ENCODE peak calls at places on chromosomes 13 and 19, in ten cellular contexts. One of them, this sample, is unnamed.
A peak's percentile ranks its signal among the peaks of the same experiment; 100 is the strongest.

GRCh38 chr13:24212254-24212653 is 51.7 kb downstream of the SPATA13 start:
- DNase-seq in pancreas: no peak
- DNase-seq in iPS DF 6.9: no peak
- DNase-seq in PC-3: no peak
- DNase-seq in naive thymus-derived CD4-positive, alpha-beta T cell: no peak
- DNase-seq in cardiac muscle cell: no peak
- DNase-seq in BE2C: no peak
- DNase-seq in neural progenitor cell: no peak
- DNase-seq in stomach: no peak
- DNase-seq in fibroblast of lung: no peak
- DNase-seq in this sample: no peak

GRCh38 chr19:48292798-48293197 is 22.9 kb downstream of the ZNF114 start:
- DNase-seq in iPS DF 6.9: no peak
- DNase-seq in BE2C: no peak
- DNase-seq in neural progenitor cell: no peak
- DNase-seq in stomach: no peak
- DNase-seq in cardiac muscle cell: peak; percentile 83
- DNase-seq in PC-3: peak; percentile 89
- DNase-seq in naive thymus-derived CD4-positive, alpha-beta T cell: no peak
- DNase-seq in fibroblast of lung: peak; percentile 91
- DNase-seq in pancreas: no peak
- DNase-seq in this sample: no peak

GRCh38 chr13:52746141-52746540 is 6.5 kb upstream of the CNMD start:
- DNase-seq in fibroblast of lung: no peak
- DNase-seq in PC-3: no peak
- DNase-seq in cardiac muscle cell: no peak
- DNase-seq in neural progenitor cell: no peak
- DNase-seq in stomach: no peak
- DNase-seq in BE2C: no peak
- DNase-seq in naive thymus-derived CD4-positive, alpha-beta T cell: no peak
- DNase-seq in pancreas: no peak
- DNase-seq in iPS DF 6.9: no peak
- DNase-seq in this sample: no peak

GRCh38 chr19:35383536-35383935 is 12.7 kb downstream of the GPR42 start:
- DNase-seq in PC-3: no peak
- DNase-seq in iPS DF 6.9: no peak
- DNase-seq in neural progenitor cell: no peak
- DNase-seq in naive thymus-derived CD4-positive, alpha-beta T cell: no peak
- DNase-seq in fibroblast of lung: no peak
- DNase-seq in pancreas: no peak
- DNase-seq in BE2C: no peak
- DNase-seq in stomach: no peak
- DNase-seq in cardiac muscle cell: no peak
- DNase-seq in this sample: no peak

GRCh38 chr19:13036366-13036976 is 41.2 kb downstream of the NFIX start:
- DNase-seq in iPS DF 6.9: no peak
- DNase-seq in cardiac muscle cell: peak; percentile 73
- DNase-seq in naive thymus-derived CD4-positive, alpha-beta T cell: no peak
- DNase-seq in stomach: peak; percentile 66
- DNase-seq in neural progenitor cell: no peak
- DNase-seq in fibroblast of lung: peak; percentile 85
- DNase-seq in BE2C: peak; percentile 80
- DNase-seq in pancreas: no peak
- DNase-seq in PC-3: peak; percentile 93
- DNase-seq in this sample: peak; percentile 44

GRCh38 chr19:48915757-48916156 is 15.6 kb downstream of the NUCB1 start:
- DNase-seq in naive thymus-derived CD4-positive, alpha-beta T cell: no peak
- DNase-seq in BE2C: no peak
- DNase-seq in pancreas: no peak
- DNase-seq in neural progenitor cell: no peak
- DNase-seq in iPS DF 6.9: no peak
- DNase-seq in cardiac muscle cell: no peak
- DNase-seq in stomach: no peak
- DNase-seq in fibroblast of lung: no peak
- DNase-seq in PC-3: no peak
- DNase-seq in this sample: no peak

GRCh38 chr19:35560677-35561076 is 2.8 kb downstream of the ATP4A start:
- DNase-seq in fibroblast of lung: no peak
- DNase-seq in pancreas: peak; percentile 51
- DNase-seq in stomach: no peak
- DNase-seq in neural progenitor cell: no peak
- DNase-seq in naive thymus-derived CD4-positive, alpha-beta T cell: no peak
- DNase-seq in iPS DF 6.9: no peak
- DNase-seq in PC-3: no peak
- DNase-seq in cardiac muscle cell: no peak
- DNase-seq in BE2C: no peak
- DNase-seq in this sample: no peak

GRCh38 chr19:51122112-51122981 is 2.4 kb upstream of the SIGLEC9 start:
- DNase-seq in naive thymus-derived CD4-positive, alpha-beta T cell: no peak
- DNase-seq in cardiac muscle cell: peak; percentile 37
- DNase-seq in neural progenitor cell: no peak
- DNase-seq in stomach: no peak
- DNase-seq in iPS DF 6.9: no peak
- DNase-seq in pancreas: no peak
- DNase-seq in fibroblast of lung: no peak
- DNase-seq in BE2C: no peak
- DNase-seq in PC-3: no peak
- DNase-seq in this sample: no peak

GRCh38 chr13:73924607-73925006 is 209.6 kb downstream of the KLF12 start:
- DNase-seq in iPS DF 6.9: no peak
- DNase-seq in naive thymus-derived CD4-positive, alpha-beta T cell: no peak
- DNase-seq in pancreas: no peak
- DNase-seq in stomach: no peak
- DNase-seq in neural progenitor cell: no peak
- DNase-seq in PC-3: no peak
- DNase-seq in fibroblast of lung: no peak
- DNase-seq in BE2C: no peak
- DNase-seq in cardiac muscle cell: no peak
- DNase-seq in this sample: no peak

GRCh38 chr13:27182844-27183497 is 11.4 kb upstream of the USP12 start:
- DNase-seq in pancreas: peak; percentile 35
- DNase-seq in naive thymus-derived CD4-positive, alpha-beta T cell: no peak
- DNase-seq in neural progenitor cell: no peak
- DNase-seq in PC-3: peak; percentile 94
- DNase-seq in cardiac muscle cell: peak; percentile 79
- DNase-seq in BE2C: peak; percentile 46
- DNase-seq in fibroblast of lung: peak; percentile 94
- DNase-seq in stomach: peak; percentile 43
- DNase-seq in iPS DF 6.9: no peak
- DNase-seq in this sample: no peak

GRCh38 chr19:1383014-1383310 is 745 bp upstream of the NDUFS7 start:
- DNase-seq in neural progenitor cell: no peak
- DNase-seq in BE2C: no peak
- DNase-seq in naive thymus-derived CD4-positive, alpha-beta T cell: no peak
- DNase-seq in fibroblast of lung: peak; percentile 84
- DNase-seq in PC-3: no peak
- DNase-seq in pancreas: no peak
- DNase-seq in cardiac muscle cell: no peak
- DNase-seq in iPS DF 6.9: peak; percentile 55
- DNase-seq in stomach: no peak
- DNase-seq in this sample: no peak

GRCh38 chr13:67620665-67621064 is 390.5 kb upstream of the PCDH9 start:
- DNase-seq in stomach: no peak
- DNase-seq in BE2C: no peak
- DNase-seq in neural progenitor cell: no peak
- DNase-seq in pancreas: no peak
- DNase-seq in fibroblast of lung: peak; percentile 82
- DNase-seq in iPS DF 6.9: no peak
- DNase-seq in PC-3: no peak
- DNase-seq in naive thymus-derived CD4-positive, alpha-beta T cell: no peak
- DNase-seq in cardiac muscle cell: no peak
- DNase-seq in this sample: no peak

DNA sequence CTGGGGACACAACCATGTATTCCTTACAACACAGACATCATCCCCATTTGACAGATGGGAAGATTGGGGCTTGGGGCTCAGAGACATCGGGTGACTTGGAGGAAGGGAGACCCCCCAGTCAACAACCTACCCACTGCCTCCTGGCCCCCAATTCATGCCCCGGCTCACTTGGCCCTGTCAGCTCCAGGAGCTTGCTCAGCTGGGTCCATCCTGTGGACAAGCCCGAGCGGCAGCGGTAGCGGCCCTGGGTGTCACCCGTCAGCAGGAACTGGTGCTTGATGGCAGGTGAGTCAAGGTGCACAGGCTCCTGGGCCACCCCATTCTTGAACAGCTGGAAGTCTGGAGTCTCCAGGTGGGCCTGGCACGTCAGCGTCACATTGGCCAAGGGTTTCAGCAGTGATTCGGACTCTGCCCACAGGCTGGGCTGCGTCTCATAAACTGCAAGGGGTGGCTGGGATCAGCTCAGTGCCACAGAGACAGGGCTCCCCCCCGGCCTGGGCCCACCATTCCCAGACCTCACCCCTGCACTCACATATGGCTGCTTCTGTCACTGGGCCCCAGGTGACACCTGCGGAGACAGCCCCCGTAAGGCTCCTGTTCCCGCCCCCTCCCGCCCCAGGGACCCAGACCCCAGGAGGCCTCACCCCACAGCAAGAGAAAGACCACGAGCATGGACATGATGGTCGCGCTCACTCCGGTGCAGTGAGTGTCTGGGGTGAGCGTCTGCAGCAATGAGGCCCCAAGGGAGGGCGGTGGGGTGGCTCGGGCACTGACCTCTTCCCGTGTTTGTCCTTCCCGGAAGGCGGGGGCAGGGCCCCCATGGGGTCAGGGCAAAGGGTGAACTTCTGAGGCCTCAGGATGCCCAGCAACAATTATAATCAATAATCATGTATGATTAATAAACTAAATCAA is at the start of gene A1BG:
- DNase-seq in pancreas: no peak
- DNase-seq in fibroblast of lung: no peak
- DNase-seq in iPS DF 6.9: no peak
- DNase-seq in BE2C: no peak
- DNase-seq in neural progenitor cell: no peak
- DNase-seq in PC-3: no peak
- DNase-seq in cardiac muscle cell: no peak
- DNase-seq in naive thymus-derived CD4-positive, alpha-beta T cell: no peak
- DNase-seq in stomach: no peak
- DNase-seq in this sample: no peak
- H3K27me3 ChIP-seq in pancreas: no peaks in the 10 kb centered on the region
- H3K27me3 ChIP-seq in fibroblast of lung: no peaks in the 10 kb centered on the region
- H3K27me3 ChIP-seq in iPS DF 6.9: no peaks in the 10 kb centered on the region
- H3K27me3 ChIP-seq in BE2C: no peaks in the 10 kb centered on the region
- H3K27me3 ChIP-seq in neural progenitor cell: no peaks in the 10 kb centered on the region
- H3K27me3 ChIP-seq in PC-3: peaks cover 26% of the 10 kb centered on the region
- H3K27me3 ChIP-seq in cardiac muscle cell: no peaks in the 10 kb centered on the region
- H3K27me3 ChIP-seq in naive thymus-derived CD4-positive, alpha-beta T cell: no peaks in the 10 kb centered on the region
- H3K27me3 ChIP-seq in stomach: peaks cover 99% of the 10 kb centered on the region
- H3K27me3 ChIP-seq in this sample: no peaks in the 10 kb centered on the region

DNA sequence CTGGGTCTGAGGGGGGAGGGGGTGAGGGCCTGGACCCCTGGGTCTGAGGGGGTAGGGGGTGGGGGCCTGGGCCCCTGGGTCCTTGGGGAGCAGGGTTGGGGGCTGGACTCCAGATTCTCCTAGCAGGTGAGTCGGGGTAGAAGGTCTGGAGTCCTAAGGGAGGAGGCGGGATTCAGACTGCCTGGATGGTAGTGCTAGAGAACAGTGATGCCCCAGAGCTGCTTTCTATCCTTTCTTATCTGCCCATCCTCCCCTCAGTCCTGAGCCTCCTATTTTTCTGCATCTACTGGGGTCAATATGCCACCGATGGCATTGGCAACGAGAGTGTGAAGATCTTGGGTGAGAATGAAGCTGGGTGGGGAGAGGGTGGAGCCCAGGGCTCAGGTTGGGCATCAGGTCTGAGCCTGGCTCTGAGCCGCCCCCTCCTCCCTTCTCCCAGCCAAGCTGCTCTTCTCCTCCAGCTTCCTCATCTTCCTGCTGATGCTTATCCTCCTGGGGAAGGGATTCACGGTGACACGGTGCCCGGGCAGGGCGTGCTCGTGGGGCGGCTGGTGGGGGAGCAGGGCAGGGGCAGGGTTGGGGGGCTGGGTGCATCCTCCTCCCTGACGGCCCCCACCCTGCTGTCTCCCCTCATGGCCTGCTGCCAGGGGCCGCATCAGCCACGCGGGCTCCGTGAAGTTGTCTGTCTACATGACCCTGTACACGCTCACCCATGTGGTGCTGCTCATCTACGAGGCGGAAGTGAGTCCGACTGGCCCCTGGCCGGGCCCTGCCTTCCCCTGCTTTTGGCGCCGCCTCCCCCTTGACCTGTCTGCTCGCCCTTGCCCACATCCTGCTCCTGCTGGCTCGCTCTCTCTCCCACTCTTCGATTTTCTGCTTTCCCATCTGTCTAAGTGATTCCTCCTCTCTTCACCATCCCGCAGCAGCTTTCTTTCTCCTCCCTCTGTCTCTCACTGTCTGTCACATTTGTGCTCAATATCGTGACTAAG is 3.4 kb downstream of the TMEM145 start:
- DNase-seq in neural progenitor cell: no peak
- DNase-seq in pancreas: no peak
- DNase-seq in stomach: no peak
- DNase-seq in iPS DF 6.9: no peak
- DNase-seq in PC-3: no peak
- DNase-seq in naive thymus-derived CD4-positive, alpha-beta T cell: no peak
- DNase-seq in fibroblast of lung: no peak
- DNase-seq in BE2C: peak; percentile 78
- DNase-seq in cardiac muscle cell: peak; percentile 50
- DNase-seq in this sample: peak; percentile 77
- H3K27me3 ChIP-seq in neural progenitor cell: peaks cover 72% of the 10 kb centered on the region
- H3K27me3 ChIP-seq in pancreas: no peaks in the 10 kb centered on the region
- H3K27me3 ChIP-seq in stomach: peaks cover 51% of the 10 kb centered on the region
- H3K27me3 ChIP-seq in iPS DF 6.9: no peaks in the 10 kb centered on the region
- H3K27me3 ChIP-seq in PC-3: no peaks in the 10 kb centered on the region
- H3K27me3 ChIP-seq in naive thymus-derived CD4-positive, alpha-beta T cell: peaks cover 17% of the 10 kb centered on the region
- H3K27me3 ChIP-seq in fibroblast of lung: peaks cover 16% of the 10 kb centered on the region
- H3K27me3 ChIP-seq in BE2C: no peaks in the 10 kb centered on the region
- H3K27me3 ChIP-seq in cardiac muscle cell: peaks cover 38% of the 10 kb centered on the region
- H3K27me3 ChIP-seq in this sample: no peaks in the 10 kb centered on the region

DNA sequence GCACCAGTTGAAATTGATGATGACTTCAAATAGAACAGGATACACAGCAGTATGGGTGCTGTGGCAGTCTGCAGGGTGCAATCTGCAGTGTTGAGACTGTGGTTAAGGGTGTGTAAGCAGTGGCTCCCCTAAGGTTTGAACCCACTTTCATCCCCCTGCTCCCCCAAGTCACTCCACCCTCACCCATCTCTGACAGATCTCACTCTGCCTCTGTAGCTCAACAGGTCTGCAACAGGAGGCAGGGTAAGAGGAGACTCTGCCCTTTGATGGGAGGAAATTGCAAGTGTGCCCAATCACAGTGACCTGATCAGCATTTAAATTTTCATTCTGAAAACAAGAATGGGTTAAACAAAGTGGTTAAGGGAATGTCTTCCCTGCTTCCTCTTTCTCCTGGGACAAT is 92.4 kb downstream of the DCT start:
- DNase-seq in stomach: no peak
- DNase-seq in cardiac muscle cell: no peak
- DNase-seq in fibroblast of lung: no peak
- DNase-seq in pancreas: no peak
- DNase-seq in BE2C: no peak
- DNase-seq in iPS DF 6.9: no peak
- DNase-seq in neural progenitor cell: peak; percentile 9
- DNase-seq in PC-3: no peak
- DNase-seq in naive thymus-derived CD4-positive, alpha-beta T cell: no peak
- DNase-seq in this sample: no peak
- H3K27me3 ChIP-seq in stomach: no peaks in the 10 kb centered on the region
- H3K27me3 ChIP-seq in cardiac muscle cell: no peaks in the 10 kb centered on the region
- H3K27me3 ChIP-seq in fibroblast of lung: no peaks in the 10 kb centered on the region
- H3K27me3 ChIP-seq in pancreas: no peaks in the 10 kb centered on the region
- H3K27me3 ChIP-seq in BE2C: no peaks in the 10 kb centered on the region
- H3K27me3 ChIP-seq in iPS DF 6.9: no peaks in the 10 kb centered on the region
- H3K27me3 ChIP-seq in neural progenitor cell: no peaks in the 10 kb centered on the region
- H3K27me3 ChIP-seq in PC-3: no peaks in the 10 kb centered on the region
- H3K27me3 ChIP-seq in naive thymus-derived CD4-positive, alpha-beta T cell: no peaks in the 10 kb centered on the region
- H3K27me3 ChIP-seq in this sample: no peaks in the 10 kb centered on the region

GRCh38 chr19:6498294-6499036 is 3.6 kb downstream of the TUBB4A start:
- DNase-seq in iPS DF 6.9: no peak
- DNase-seq in BE2C: no peak
- DNase-seq in PC-3: no peak
- DNase-seq in fibroblast of lung: no peak
- DNase-seq in cardiac muscle cell: no peak
- DNase-seq in stomach: no peak
- DNase-seq in pancreas: no peak
- DNase-seq in naive thymus-derived CD4-positive, alpha-beta T cell: no peak
- DNase-seq in neural progenitor cell: no peak
- DNase-seq in this sample: peak; percentile 43
- H3K27me3 ChIP-seq in iPS DF 6.9: no peaks in the 10 kb centered on the region
- H3K27me3 ChIP-seq in BE2C: peaks cover 9% of the 10 kb centered on the region
- H3K27me3 ChIP-seq in PC-3: peaks cover 19% of the 10 kb centered on the region
- H3K27me3 ChIP-seq in fibroblast of lung: no peaks in the 10 kb centered on the region
- H3K27me3 ChIP-seq in cardiac muscle cell: peaks cover 28% of the 10 kb centered on the region
- H3K27me3 ChIP-seq in stomach: peaks cover 54% of the 10 kb centered on the region
- H3K27me3 ChIP-seq in pancreas: no peaks in the 10 kb centered on the region
- H3K27me3 ChIP-seq in naive thymus-derived CD4-positive, alpha-beta T cell: no peaks in the 10 kb centered on the region
- H3K27me3 ChIP-seq in neural progenitor cell: peaks cover 27% of the 10 kb centered on the region
- H3K27me3 ChIP-seq in this sample: no peaks in the 10 kb centered on the region

This sample was measured in Karpas-422.